ENCODE peak calls at places on chromosomes 16 and 17, in eight cellular contexts. J is fibroblast of gingiva; E is NCI-H1694 treated with DMSO at 0.1 percent for 48 hours; N is stimulated activated CD8-positive, alpha-beta memory T cell treated with anti-CD3 and anti-CD28 coated beads, Interleukin-4, amount 100 ng/mL, for 4 hours; F is sciatic nerve; U is NT2/D1; C is NCI-H146; K is stimulated activated CD4-positive, alpha-beta T cell treated with anti-CD3 and anti-CD28 coated beads, Interleukin-2, amount 100 ng/mL, for 48 hours. Z is an unnamed sample.

GRCh38 chr17:6503641-6504195 is 52.6 kb downstream of the PITPNM3 start:
- DNase-seq in J (no peak), E (no peak), N (no peak), F (no peak), U (no peak), C (no peak), K (no peak), Z (no peak)

GRCh38 chr16:15658556-15658955 is 8.5 kb downstream of the NDE1 start:
- DNase-seq in J (no peak), E (no peak), N (no peak), F (no peak), U (no peak), C (no peak), K (no peak), Z (no peak)

GRCh38 chr16:65600629-65601028 is 478.8 kb upstream of the CDH11 start:
- DNase-seq in J (no peak), E (no peak), N (no peak), F (no peak), U (no peak), C (no peak), K (no peak), Z (no peak)

GRCh38 chr16:989354-989814 is 7.8 kb downstream of the SOX8 start:
- DNase-seq in J (no peak), E (no peak), N (no peak), F (no peak), U (no peak), C (no peak), K (no peak), Z (no peak)

GRCh38 chr16:31016018-31016417 is 5.6 kb upstream of the STX1B start:
- DNase-seq in J (no peak), E (no peak), N (no peak), F (no peak), U (no peak), C (no peak), K (no peak), Z (no peak)

GRCh38 chr16:22206847-22207714 is 1.0 kb downstream of the EEF2K start:
- DNase-seq in J (peak; percentile 71), E (peak; percentile 39), N (peak; percentile 54), F (peak; percentile 87), U (no peak), C (peak; percentile 53), K (peak; percentile 52), Z (peak; percentile 83)

GRCh38 chr17:59093702-59094231 is 12.9 kb downstream of the TRIM37 start:
- DNase-seq in J (peak; percentile 88), E (no peak), N (no peak), F (no peak), U (no peak), C (no peak), K (no peak), Z (no peak)

GRCh38 chr16:49596699-49597291 is 223.2 kb downstream of the C16orf78 start:
- DNase-seq in J (no peak), E (peak; percentile 17), N (no peak), F (peak; percentile 55), U (no peak), C (no peak), K (no peak), Z (peak; percentile 27)

GRCh38 chr17:27495460-27495859 is 39.2 kb downstream of the KSR1 start:
- DNase-seq in J (no peak), E (no peak), N (no peak), F (no peak), U (no peak), C (no peak), K (no peak), Z (peak; percentile 33)

GRCh38 chr17:35214631-35215273 is 20.6 kb upstream of the SLC35G3 start:
- DNase-seq in J (no peak), E (no peak), N (no peak), F (no peak), U (no peak), C (no peak), K (peak; percentile 28), Z (no peak)

GRCh38 chr17:7932483-7932891 is 481 bp downstream of the CNTROB start:
- DNase-seq in J (peak; percentile 13), E (peak; percentile 5), N (no peak), F (peak; percentile 61), U (no peak), C (peak; percentile 40), K (no peak), Z (peak; percentile 32)

GRCh38 chr17:42708588-42708987 is 26.3 kb downstream of the CNTNAP1 start:
- DNase-seq in J (no peak), E (no peak), N (no peak), F (no peak), U (no peak), C (no peak), K (no peak), Z (no peak)

Z was measured in NCI-H69.